ENCODE peak calls at places on chromosomes 6 and 20, in ten cellular contexts. C is RCC 7860; Q is MV-4-11; A is hippocampal formation; H is iPS-NIHi11; G is H7; M is H54; V is stimulated activated CD8-positive, alpha-beta memory T cell treated with anti-CD3 and anti-CD28 coated beads, Interleukin-2, amount 100 ng/mL, for 1 hour; R is lung microvascular endothelial cell; U is NCI-H2171. T is an unnamed sample.

GRCh38 chr6:35170166-35170565 is 29.0 kb upstream of the TCP11 start:
- DNase-seq in C (no peak), Q (no peak), A (no peak), H (no peak), G (no peak), M (no peak), V (no peak), R (no peak), U (no peak), T (no peak)

GRCh38 chr6:105545947-105546710 is 143.2 kb upstream of the PREP start:
- DNase-seq in C (no peak), Q (no peak), A (no peak), H (no peak), G (no peak), M (no peak), V (no peak), R (no peak), U (no peak), T (no peak)

GRCh38 chr6:150406948-150407347 is 38.1 kb downstream of the IYD start:
- DNase-seq in C (no peak), Q (peak), A (no peak), H (no peak), G (no peak), M (no peak), V (no peak), R (no peak), U (no peak), T (no peak)

GRCh38 chr6:111730835-111731234 is 125.2 kb upstream of the TRAF3IP2 start:
- DNase-seq in C (no peak), Q (no peak), A (peak), H (no peak), G (no peak), M (no peak), V (no peak), R (peak), U (no peak), T (no peak)

GRCh38 chr6:131635384-131636340 is 1.4 kb upstream of the ENPP3 start:
- DNase-seq in C (peak), Q (no peak), A (no peak), H (no peak), G (no peak), M (no peak), V (no peak), R (no peak), U (no peak), T (no peak)

GRCh38 chr6:142071981-142072380 is 60.7 kb upstream of the GJE1 start:
- DNase-seq in C (no peak), Q (no peak), A (no peak), H (no peak), G (no peak), M (no peak), V (no peak), R (no peak), U (no peak), T (no peak)

GRCh38 chr20:55135923-55136322 is 660.5 kb downstream of the DOK5 start:
- DNase-seq in C (no peak), Q (no peak), A (no peak), H (no peak), G (no peak), M (no peak), V (no peak), R (no peak), U (no peak), T (no peak)

GRCh38 chr6:112382778-112383177 is 35.6 kb downstream of the RFPL4B start:
- DNase-seq in C (no peak), Q (no peak), A (no peak), H (no peak), G (no peak), M (no peak), V (no peak), R (no peak), U (no peak), T (no peak)

GRCh38 chr6:122360809-122361208 is 38.6 kb upstream of the HSF2 start:
- DNase-seq in C (no peak), Q (no peak), A (no peak), H (no peak), G (no peak), M (no peak), V (no peak), R (no peak), U (no peak), T (no peak)

GRCh38 chr6:52530351-52530750 is 46.5 kb downstream of the TRAM2 start:
- DNase-seq in C (no peak), Q (no peak), A (no peak), H (no peak), G (no peak), M (no peak), V (no peak), R (no peak), U (no peak), T (no peak)

GRCh38 chr6:140083375-140083774 is 708.9 kb upstream of the CITED2 start:
- DNase-seq in C (no peak), Q (no peak), A (no peak), H (no peak), G (no peak), M (no peak), V (no peak), R (no peak), U (no peak), T (no peak)

GRCh38 chr6:130026859-130027258 is 8.5 kb downstream of the L3MBTL3 start:
- DNase-seq in C (no peak), Q (no peak), A (no peak), H (no peak), G (no peak), M (no peak), V (no peak), R (no peak), U (no peak), T (no peak)

GRCh38 chr6:132213732-132214131 is 187.5 kb downstream of the MOXD1 start:
- DNase-seq in C (no peak), Q (no peak), A (no peak), H (no peak), G (no peak), M (no peak), V (no peak), R (no peak), U (no peak), T (no peak)

GRCh38 chr6:144379356-144379755 is 94.2 kb downstream of the UTRN start:
- DNase-seq in C (peak), Q (peak), A (no peak), H (no peak), G (no peak), M (no peak), V (no peak), R (no peak), U (no peak), T (no peak)

GRCh38 chr6:100780648-100781047 is 100.5 kb downstream of the ASCC3 start:
- DNase-seq in C (no peak), Q (no peak), A (no peak), H (no peak), G (no peak), M (no peak), V (no peak), R (no peak), U (no peak), T (no peak)

GRCh38 chr6:141029908-141030307 is 1102.8 kb upstream of the GJE1 start:
- DNase-seq in C (no peak), Q (no peak), A (no peak), H (no peak), G (no peak), M (no peak), V (no peak), R (no peak), U (no peak), T (no peak)